ENCODE peak calls at places on chromosomes 1 and 21, in four cellular contexts. U is stomach, N is choroid plexus epithelial cell, P is neural progenitor cell. L is an unnamed sample.

GRCh38 chr1:230752407-230752806 is 5.2 kb downstream of the CAPN9 start:
- DNase-seq in U (peak), N (no peak), P (no peak), L (no peak)

GRCh38 chr1:96510911-96511310 is 210.7 kb upstream of the PTBP2 start:
- DNase-seq in U (no peak), N (no peak), P (no peak), L (no peak)

GRCh38 chr1:113928129-113928949 is 785 bp upstream of the HIPK1 start:
- DNase-seq in U (no peak), N (peak), P (no peak), L (peak)

GRCh38 chr1:55589656-55590297 is 374.6 kb upstream of the USP24 start:
- DNase-seq in U (no peak), N (peak), P (no peak), L (no peak)

GRCh38 chr1:185938396-185938795 is 204.2 kb downstream of the HMCN1 start:
- DNase-seq in U (no peak), N (peak), P (no peak), L (no peak)

GRCh38 chr1:24222778-24223177 is 35.7 kb upstream of the IFNLR1 start:
- DNase-seq in U (no peak), N (no peak), P (no peak), L (no peak)

GRCh38 chr1:68313736-68314594 is 81.6 kb upstream of the WLS start:
- DNase-seq in U (no peak), N (no peak), P (peak), L (no peak)

GRCh38 chr1:113672491-113672890 is 86.8 kb downstream of the PHTF1 start:
- DNase-seq in U (no peak), N (peak), P (no peak), L (no peak)

GRCh38 chr1:117541003-117541402 is 64.8 kb upstream of the TENT5C start:
- DNase-seq in U (no peak), N (no peak), P (no peak), L (no peak)

GRCh38 chr1:75969550-75969949 is 37.3 kb upstream of the ASB17 start:
- DNase-seq in U (no peak), N (peak), P (no peak), L (no peak)

GRCh38 chr1:27936370-27936769 is 1.6 kb downstream of the SMPDL3B start:
- DNase-seq in U (no peak), N (no peak), P (no peak), L (no peak)

GRCh38 chr1:29282924-29283803 is 46.8 kb downstream of the PTPRU start:
- DNase-seq in U (no peak), N (peak), P (peak), L (peak)

GRCh38 chr1:48870596-48870995 is 93.9 kb upstream of the BEND5 start:
- DNase-seq in U (no peak), N (peak), P (peak), L (no peak)

GRCh38 chr21:35548904-35549615 is 500.0 kb upstream of the RUNX1 start:
- DNase-seq in U (no peak), N (no peak), P (no peak), L (no peak)

GRCh38 chr1:30417701-30418425 is 305.5 kb downstream of the MATN1 start:
- DNase-seq in U (no peak), N (no peak), P (no peak), L (peak)

GRCh38 chr1:2909797-2910196 is 108.3 kb upstream of the TTC34 start:
- DNase-seq in U (no peak), N (no peak), P (no peak), L (no peak)

GRCh38 chr21:44846485-44847260 is 26.8 kb downstream of the PTTG1IP start:
- DNase-seq in U (peak), N (no peak), P (peak), L (peak)
- TF ChIP-seq CTCF in U (no peak), N (no peak), P (no peak), L (no peak)

GRCh38 chr1:1599030-1599916 is 662 bp downstream of the FNDC10 start:
- DNase-seq in U (no peak), N (no peak), P (peak), L (peak)
- TF ChIP-seq CTCF in U (no peak), N (peak), P (peak), L (peak)

DNA sequence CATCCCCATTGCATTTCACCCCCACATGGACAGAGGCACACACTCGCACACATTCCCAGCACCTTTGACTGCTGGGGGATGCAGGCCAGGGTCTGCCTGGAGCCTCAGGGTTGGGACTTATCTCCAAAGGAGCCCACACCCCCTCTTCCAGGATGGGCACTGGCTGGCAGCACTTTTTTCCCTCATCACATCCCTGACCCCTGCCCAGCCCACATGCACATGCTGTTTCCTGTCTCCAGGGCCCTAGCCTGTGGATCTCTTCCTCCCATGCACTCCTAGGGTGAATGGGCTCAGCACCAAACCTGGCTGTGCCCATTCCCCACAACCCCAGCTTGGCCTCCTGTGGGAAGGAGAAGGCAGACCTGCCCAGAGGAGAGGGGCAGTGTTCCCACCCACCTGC is 59.3 kb downstream of the STUM start:
- DNase-seq in U (no peak), N (no peak), P (no peak), L (no peak)
- TF ChIP-seq CTCF in U (no peak), N (no peak), P (no peak), L (no peak)

GRCh38 chr1:155001438-155001687 is 1.2 kb upstream of the ZBTB7B start:
- DNase-seq in U (no peak), N (no peak), P (no peak), L (no peak)

GRCh38 chr1:155002479-155003226 is at the start of gene ZBTB7B:
- DNase-seq in U (peak), N (peak), P (peak), L (peak)

GRCh38 chr1:155003227-155003765 is 694 bp downstream of the ZBTB7B start:
- DNase-seq in U (no peak), N (peak), P (peak), L (no peak)

GRCh38 chr1:155000725-155001437 is 1.7 kb upstream of the ZBTB7B start:
- DNase-seq in U (peak), N (peak), P (peak), L (peak)

GRCh38 chr1:155001688-155002474 is 721 bp upstream of the ZBTB7B start:
- DNase-seq in U (peak), N (peak), P (peak), L (peak)
- TF ChIP-seq CTCF in U (no peak), N (peak), P (peak), L (peak)

DNA sequence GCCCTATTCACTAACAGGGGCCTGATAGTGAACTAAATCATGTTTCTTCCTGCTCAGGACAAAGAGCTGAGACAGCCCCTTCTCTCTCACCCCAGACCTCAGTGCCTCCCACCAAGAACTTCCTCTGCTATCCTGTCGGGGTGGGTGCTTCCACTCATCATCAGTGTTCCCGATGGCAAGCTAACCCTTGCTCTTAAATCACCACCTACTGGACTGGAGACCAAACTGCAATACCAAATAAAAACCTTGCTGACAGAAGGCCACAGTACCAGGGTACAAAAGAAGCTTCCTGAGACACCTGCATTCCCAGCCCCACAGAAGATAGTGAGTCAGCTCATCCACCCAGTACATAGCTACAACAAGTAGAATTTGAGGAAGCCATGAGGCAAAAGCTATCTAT is 799.5 kb downstream of the LTN1 start:
- DNase-seq in U (no peak), N (peak), P (no peak), L (no peak)
- TF ChIP-seq CTCF in U (no peak), N (peak), P (peak), L (no peak)